ENCODE peak calls at places on chromosomes 5 and 9, in ten cellular contexts. C is stomach, H is IMR-90, X is heart right ventricle, F is mammary epithelial cell, P is gastrocnemius medialis, K is GM12865, R is AG10803, B is psoas muscle, G is GM06990. T is an unnamed sample.

GRCh38 chr5:10602031-10602806 is 38.3 kb downstream of the ANKRD33B start:
- DNase-seq in C (no peak), H (no peak), X (peak), F (no peak), P (peak), K (no peak), R (no peak), B (no peak), G (no peak), T (no peak)

GRCh38 chr5:14201325-14202061 is 58.4 kb downstream of the TRIO start:
- DNase-seq in C (no peak), H (peak), X (no peak), F (no peak), P (no peak), K (no peak), R (no peak), B (no peak), G (no peak), T (peak)

GRCh38 chr9:71285191-71285656 is 163.8 kb upstream of the TRPM3 start:
- DNase-seq in C (no peak), H (peak), X (peak), F (peak), P (no peak), K (peak), R (peak), B (no peak), G (no peak), T (peak)

GRCh38 chr9:86352440-86353106 is 1.6 kb downstream of the TUT7 start:
- DNase-seq in C (no peak), H (no peak), X (no peak), F (no peak), P (no peak), K (peak), R (peak), B (no peak), G (no peak), T (peak)

GRCh38 chr5:139960723-139961383 is 82.2 kb downstream of the NRG2 start:
- DNase-seq in C (no peak), H (no peak), X (no peak), F (no peak), P (no peak), K (peak), R (no peak), B (no peak), G (peak), T (no peak)

GRCh38 chr9:87119328-87119881 is 172.1 kb upstream of the GAS1 start:
- DNase-seq in C (peak), H (peak), X (peak), F (peak), P (no peak), K (no peak), R (peak), B (no peak), G (no peak), T (peak)

GRCh38 chr5:181151146-181151545 is 3.8 kb downstream of the OR2V2 start:
- DNase-seq in C (no peak), H (no peak), X (no peak), F (no peak), P (no peak), K (peak), R (no peak), B (no peak), G (no peak), T (no peak)

GRCh38 chr9:15135167-15135792 is 171.7 kb downstream of the TTC39B start:
- DNase-seq in C (peak), H (peak), X (peak), F (peak), P (peak), K (peak), R (peak), B (peak), G (peak), T (peak)

GRCh38 chr9:84500218-84500617 is 159.7 kb upstream of the SLC28A3 start:
- DNase-seq in C (no peak), H (no peak), X (no peak), F (peak), P (no peak), K (peak), R (no peak), B (no peak), G (peak), T (no peak)

GRCh38 chr5:81717221-81717620 is 33.7 kb downstream of the SSBP2 start:
- DNase-seq in C (no peak), H (peak), X (no peak), F (no peak), P (no peak), K (no peak), R (no peak), B (no peak), G (no peak), T (no peak)

GRCh38 chr5:56264417-56265025 is 31.4 kb upstream of the ANKRD55 start:
- DNase-seq in C (peak), H (peak), X (no peak), F (peak), P (no peak), K (peak), R (peak), B (no peak), G (no peak), T (peak)

GRCh38 chr9:100125236-100125635 is 26.2 kb downstream of the INVS start:
- DNase-seq in C (no peak), H (no peak), X (no peak), F (no peak), P (no peak), K (no peak), R (no peak), B (no peak), G (no peak), T (no peak)

GRCh38 chr5:132095077-132095744 is 21.6 kb downstream of the CSF2 start:
- DNase-seq in C (no peak), H (no peak), X (no peak), F (peak), P (no peak), K (peak), R (no peak), B (no peak), G (no peak), T (no peak)

GRCh38 chr5:167303582-167303981 is 987.9 kb upstream of the WWC1 start:
- DNase-seq in C (no peak), H (no peak), X (no peak), F (no peak), P (no peak), K (no peak), R (no peak), B (no peak), G (no peak), T (no peak)

GRCh38 chr5:167304834-167305469 is 986.5 kb upstream of the WWC1 start:
- DNase-seq in C (no peak), H (no peak), X (peak), F (no peak), P (no peak), K (no peak), R (no peak), B (no peak), G (no peak), T (no peak)

GRCh38 chr5:167307042-167307441 is 984.4 kb upstream of the WWC1 start:
- DNase-seq in C (no peak), H (no peak), X (no peak), F (no peak), P (no peak), K (no peak), R (no peak), B (no peak), G (no peak), T (no peak)

GRCh38 chr5:167311340-167311739 is 980.1 kb upstream of the WWC1 start:
- DNase-seq in C (no peak), H (no peak), X (no peak), F (no peak), P (no peak), K (no peak), R (no peak), B (no peak), G (no peak), T (no peak)

GRCh38 chr5:167305591-167306213 is 985.7 kb upstream of the WWC1 start:
- DNase-seq in C (no peak), H (no peak), X (no peak), F (no peak), P (no peak), K (no peak), R (no peak), B (no peak), G (no peak), T (no peak)
- H3K4me3 ChIP-seq in C (no peak), H (no peak), X (no peak), F (no peak), P (no peak), K (no peak), R (no peak), B (no peak), G (no peak), T (no peak)

DNA sequence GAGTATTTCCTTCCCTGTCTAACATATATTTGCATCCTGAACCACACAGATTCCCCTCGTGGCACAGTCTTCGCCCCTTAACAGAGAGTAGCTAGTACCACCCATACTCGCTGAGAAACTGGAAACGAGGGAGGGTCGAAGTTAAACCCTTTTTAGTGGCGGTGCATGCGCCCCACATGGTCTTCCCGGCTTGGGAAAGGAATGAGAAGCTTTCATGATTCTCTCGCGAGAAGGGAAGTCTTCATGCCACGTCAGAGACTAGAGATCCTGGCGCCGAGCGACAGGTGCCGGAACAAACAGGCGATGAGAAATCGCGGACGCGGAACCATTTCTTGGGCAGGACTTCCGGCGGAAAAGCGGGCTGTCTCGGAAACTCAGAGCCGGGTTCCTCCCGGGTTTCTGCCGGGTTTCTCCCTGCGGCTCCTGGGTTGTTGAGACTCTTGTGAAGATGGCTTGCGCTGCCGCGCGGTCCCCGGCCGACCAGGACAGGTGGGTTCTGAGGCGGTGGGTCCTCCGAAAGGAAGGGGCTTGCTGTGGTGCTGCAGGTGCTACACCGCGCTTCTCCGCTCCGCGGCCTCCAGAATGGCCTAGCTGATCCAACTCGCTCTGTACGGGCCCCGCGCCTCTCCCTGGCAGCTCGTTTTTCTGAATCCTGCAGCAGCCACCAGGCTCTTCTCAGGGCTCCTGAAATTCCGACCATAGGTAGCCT is at the start of gene SRP19:
- DNase-seq in C (peak), H (peak), X (peak), F (peak), P (peak), K (peak), R (peak), B (peak), G (peak), T (peak)
- TF ChIP-seq CTCF in C (no peak), H (no peak), X (no peak), F (no peak), P (no peak), K (no peak), R (peak), B (no peak), G (no peak), T (no peak)

GRCh38 chr5:103293719-103294118 is 35.2 kb downstream of the MACIR start:
- DNase-seq in C (no peak), H (no peak), X (no peak), F (no peak), P (no peak), K (no peak), R (peak), B (no peak), G (no peak), T (no peak)
- H3K4me3 ChIP-seq in C (no peak), H (no peak), X (no peak), F (no peak), P (no peak), K (no peak), R (no peak), B (no peak), G (no peak), T (no peak)

GRCh38 chr9:11092974-11093373 is 480.2 kb upstream of the PTPRD start:
- DNase-seq in C (no peak), H (no peak), X (no peak), F (no peak), P (no peak), K (no peak), R (no peak), B (no peak), G (no peak), T (no peak)
- TF ChIP-seq CTCF in C (no peak), H (no peak), X (no peak), F (no peak), P (no peak), K (no peak), R (no peak), B (no peak), G (no peak), T (no peak)

DNA sequence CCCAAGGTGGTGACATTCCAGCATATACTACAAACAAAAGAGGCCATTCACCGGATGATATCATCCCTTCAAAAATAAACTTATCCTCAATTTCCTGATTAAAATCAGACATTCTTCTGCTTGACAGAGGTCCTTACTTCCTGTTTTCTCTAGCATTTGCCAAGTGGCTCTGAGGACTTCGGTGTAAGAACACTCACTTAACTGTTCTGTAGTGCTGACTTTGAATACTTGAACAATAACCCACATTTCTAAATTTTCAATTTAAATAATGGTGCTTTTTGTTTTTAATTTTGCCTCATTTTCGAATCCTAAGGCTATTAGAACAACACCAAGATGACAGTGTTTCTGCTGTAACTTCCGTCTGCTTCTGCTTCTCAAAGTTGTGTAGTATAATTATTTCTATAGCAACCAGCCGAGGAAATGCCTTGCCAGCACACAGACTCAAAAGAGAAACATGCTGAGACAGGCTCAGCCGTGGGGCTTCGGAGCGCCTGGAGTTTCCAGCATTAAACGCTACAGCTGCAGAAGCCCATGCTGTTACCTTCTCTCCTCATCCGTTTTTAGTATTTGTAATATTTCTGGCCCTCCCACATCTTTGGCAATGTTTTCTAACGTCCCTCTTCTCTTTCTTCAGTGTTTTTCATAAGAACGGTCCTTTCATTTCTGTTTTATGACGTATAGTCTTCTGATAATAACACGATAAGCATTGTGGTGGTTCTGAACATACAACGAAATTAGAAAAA is 19.5 kb upstream of the ANXA1 start:
- DNase-seq in C (peak), H (peak), X (peak), F (peak), P (peak), K (peak), R (peak), B (peak), G (peak), T (peak)
- H3K4me3 ChIP-seq in C (peak), H (peak), X (peak), F (peak), P (peak), K (peak), R (peak), B (peak), G (peak), T (peak)